ENCODE peak calls at places on chromosome 13, in four cellular contexts. W is A549, V is K562, H is HepG2. U is an unnamed sample.

GRCh38 chr13:79451500-79451962 is 29.4 kb upstream of the NDFIP2 start:
- DNase-seq in W (peak), V (peak), H (no peak), U (peak)

GRCh38 chr13:75803175-75803611 is 167.1 kb downstream of the LMO7 start:
- DNase-seq in W (no peak), V (no peak), H (no peak), U (peak)

GRCh38 chr13:98450495-98451167 is 126.3 kb downstream of the STK24 start:
- DNase-seq in W (no peak), V (no peak), H (peak), U (no peak)

GRCh38 chr13:113402471-113403254 is 38.7 kb upstream of the GRTP1 start:
- DNase-seq in W (no peak), V (no peak), H (no peak), U (peak)

GRCh38 chr13:105918842-105919741 is 616.4 kb downstream of the EFNB2 start:
- DNase-seq in W (peak), V (peak), H (peak), U (no peak)

GRCh38 chr13:54206601-54207000 is 1178.0 kb downstream of the OLFM4 start:
- DNase-seq in W (no peak), V (no peak), H (no peak), U (no peak)

GRCh38 chr13:90448466-90449037 is 898.9 kb upstream of the MIR17HG start:
- DNase-seq in W (no peak), V (no peak), H (no peak), U (no peak)

GRCh38 chr13:98909016-98909415 is 68.8 kb downstream of the DOCK9 start:
- DNase-seq in W (peak), V (no peak), H (no peak), U (no peak)

GRCh38 chr13:79519252-79519651 is 38.3 kb downstream of the NDFIP2 start:
- DNase-seq in W (peak), V (no peak), H (no peak), U (no peak)

GRCh38 chr13:36346222-36347083 is at the start of gene SPART:
- DNase-seq in W (peak), V (peak), H (peak), U (peak)

GRCh38 chr13:97268772-97269171 is 46.6 kb downstream of the MBNL2 start:
- DNase-seq in W (no peak), V (no peak), H (no peak), U (peak)

GRCh38 chr13:81326913-81327312 is 986.0 kb upstream of the SPRY2 start:
- DNase-seq in W (no peak), V (no peak), H (no peak), U (no peak)

GRCh38 chr13:19345916-19346422 is 164.3 kb upstream of the TUBA3C start:
- DNase-seq in W (peak), V (peak), H (no peak), U (no peak)

GRCh38 chr13:85693889-85694511 is 105.2 kb downstream of the SLITRK6 start:
- DNase-seq in W (peak), V (no peak), H (no peak), U (no peak)

GRCh38 chr13:93624371-93624777 is 397.8 kb downstream of the GPC6 start:
- DNase-seq in W (no peak), V (no peak), H (no peak), U (no peak)

DNA sequence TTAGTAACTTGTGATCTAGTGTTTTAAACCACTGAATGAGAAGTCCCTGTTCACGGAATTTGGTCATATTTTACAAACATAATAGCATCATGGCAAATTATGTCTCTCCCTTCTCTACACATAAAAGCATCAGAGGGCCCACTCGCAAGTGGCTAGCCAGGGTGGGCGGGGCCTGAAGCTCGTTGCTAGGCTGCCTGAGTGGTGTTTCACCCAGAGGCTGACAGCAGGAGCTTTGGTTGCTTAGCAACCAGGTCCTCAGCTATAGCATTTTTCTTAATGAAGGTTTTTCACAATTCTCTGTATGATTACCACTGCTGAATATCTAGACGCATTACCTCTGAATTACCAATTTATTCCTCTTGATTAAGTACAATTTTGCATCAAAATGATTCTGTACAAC is 126.5 kb downstream of the NALCN start:
- DNase-seq in W (peak), V (no peak), H (no peak), U (peak)
- TF ChIP-seq HMGXB4 in W (no peak), V (no peak), H (no peak), U (no peak)

DNA sequence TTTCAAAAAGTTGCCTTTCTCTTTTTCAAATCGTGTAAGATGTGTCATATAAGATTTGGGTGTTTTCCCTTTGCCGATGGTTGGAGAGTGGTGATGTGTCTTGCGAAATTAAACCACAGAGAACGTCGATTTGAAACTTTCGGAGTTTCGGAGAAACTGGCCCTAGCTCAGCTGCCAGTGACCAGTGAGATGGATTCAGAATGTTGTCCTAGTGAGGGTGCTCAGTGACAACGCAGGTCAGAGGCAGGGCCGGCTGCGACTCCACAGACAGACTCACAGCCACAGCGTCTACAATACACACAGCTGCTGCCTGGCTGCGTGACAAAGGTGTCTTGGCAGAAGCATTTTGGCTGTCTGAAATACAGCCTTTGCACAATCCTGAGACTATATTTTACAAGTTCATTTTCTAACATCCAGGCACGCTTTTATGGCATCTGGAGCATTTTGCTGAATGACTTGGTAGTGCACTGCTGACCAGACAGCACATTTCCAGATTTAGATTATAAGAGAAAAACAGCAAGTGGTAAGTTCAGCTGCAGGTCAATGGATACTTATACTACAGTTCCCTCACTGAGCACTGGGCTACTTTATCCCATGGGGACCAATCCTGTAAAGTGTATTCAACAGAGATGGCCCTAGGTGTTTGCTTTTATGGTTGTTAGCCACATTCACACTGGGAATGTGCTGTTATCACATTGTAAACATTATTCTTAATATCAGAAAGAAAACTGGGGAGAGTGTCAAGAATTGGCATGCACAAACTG is 207.5 kb downstream of the KCNRG start:
- DNase-seq in W (no peak), V (no peak), H (no peak), U (peak)
- TF ChIP-seq HMGXB4 in W (no peak), V (no peak), H (no peak), U (no peak)

GRCh38 chr13:34108396-34108795 is 290.4 kb downstream of the RFC3 start:
- DNase-seq in W (no peak), V (no peak), H (no peak), U (no peak)
- TF ChIP-seq HMGXB4 in W (no peak), V (no peak), H (no peak), U (no peak)

GRCh38 chr13:59951011-59951410 is 212.7 kb downstream of the DIAPH3 start:
- DNase-seq in W (no peak), V (no peak), H (no peak), U (no peak)
- TF ChIP-seq HMGXB4 in W (no peak), V (no peak), H (no peak), U (no peak)

GRCh38 chr13:87498681-87499080 is 172.5 kb upstream of the SLITRK5 start:
- DNase-seq in W (peak), V (no peak), H (peak), U (no peak)
- TF ChIP-seq HMGXB4 in W (no peak), V (no peak), H (no peak), U (no peak)

GRCh38 chr13:59166174-59166573 is 997.6 kb downstream of the DIAPH3 start:
- DNase-seq in W (no peak), V (no peak), H (no peak), U (no peak)
- TF ChIP-seq HMGXB4 in W (no peak), V (no peak), H (no peak), U (no peak)

GRCh38 chr13:110179116-110179857 is 127.7 kb downstream of the COL4A1 start:
- DNase-seq in W (no peak), V (no peak), H (no peak), U (no peak)

GRCh38 chr13:110177790-110178189 is 129.2 kb downstream of the COL4A1 start:
- DNase-seq in W (no peak), V (no peak), H (no peak), U (no peak)

GRCh38 chr13:110173247-110173818 is 133.6 kb downstream of the COL4A1 start:
- DNase-seq in W (no peak), V (no peak), H (no peak), U (no peak)

GRCh38 chr13:110179858-110180156 is 127.2 kb downstream of the COL4A1 start:
- DNase-seq in W (no peak), V (no peak), H (no peak), U (no peak)

GRCh38 chr13:110176431-110176830 is 130.5 kb downstream of the COL4A1 start:
- DNase-seq in W (no peak), V (no peak), H (no peak), U (no peak)
- TF ChIP-seq HMGXB4 in W (no peak), V (no peak), H (no peak), U (no peak)

DNA sequence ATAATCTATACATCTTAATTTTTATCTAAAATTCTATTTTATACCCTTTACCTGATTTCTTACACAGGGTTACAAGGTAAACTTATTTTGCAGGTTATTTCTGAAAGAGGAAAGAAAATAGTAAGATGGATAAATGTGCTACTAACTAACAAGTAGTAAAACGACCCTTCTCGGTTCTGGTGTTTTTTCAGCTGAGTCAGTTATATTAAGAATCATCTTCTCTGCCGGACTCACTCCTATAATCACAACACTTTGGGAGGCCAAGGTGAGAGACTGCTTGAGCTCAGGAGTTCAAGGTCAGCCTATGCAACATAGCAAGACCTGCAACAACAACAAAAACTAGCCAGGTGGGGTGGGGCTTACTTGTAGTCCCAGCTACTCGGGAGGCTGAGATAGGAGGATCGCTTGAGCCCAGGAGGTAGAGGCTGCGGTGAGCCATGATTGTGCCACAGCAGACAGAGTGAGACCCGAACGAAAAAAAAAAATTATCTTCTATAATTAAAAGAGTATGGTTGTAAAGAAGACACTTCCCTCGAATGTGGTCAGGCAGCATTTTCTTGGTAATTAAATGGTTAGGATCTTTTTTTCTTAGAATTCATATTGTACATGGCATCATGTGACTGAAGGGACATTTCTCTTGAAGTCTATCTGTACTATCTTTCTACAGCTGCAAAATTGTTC is 27.9 kb upstream of the RCBTB2 start:
- DNase-seq in W (no peak), V (no peak), H (no peak), U (no peak)
- TF ChIP-seq HMGXB4 in W (no peak), V (no peak), H (no peak), U (no peak)

DNA sequence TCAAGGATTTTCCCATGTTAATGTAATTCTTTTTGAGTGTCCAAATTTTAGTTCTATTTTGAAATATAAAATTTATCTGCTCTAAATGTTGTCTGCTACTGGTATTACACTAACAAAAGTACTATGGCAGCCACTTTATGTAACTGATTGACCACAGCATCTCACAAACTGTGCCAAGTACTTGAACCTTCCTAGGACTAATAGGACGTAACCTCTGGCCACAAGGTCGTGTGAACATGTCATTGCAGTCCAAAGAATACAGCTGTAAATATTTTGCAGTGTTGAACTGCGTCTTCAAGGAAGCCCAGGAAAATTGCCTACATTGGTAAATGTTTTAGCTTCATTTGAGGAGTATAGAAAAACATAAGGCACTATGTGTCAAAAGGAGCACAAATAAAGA is 1.9 kb downstream of the KCTD4 start:
- DNase-seq in W (no peak), V (no peak), H (no peak), U (no peak)
- TF ChIP-seq HMGXB4 in W (no peak), V (no peak), H (no peak), U (no peak)